ENCODE peak calls at places on chromosomes 6 and 20, in eight cellular contexts. One of them, this sample, is unnamed.

GRCh38 chr20:21096321-21097043 is 9.7 kb downstream of the LINC00237 start:
- DNase-seq in brain microvascular endothelial cell: peak; percentile 13
- DNase-seq in sigmoid colon: no peak
- DNase-seq in GM12878: peak; percentile 17
- DNase-seq in stomach: no peak
- DNase-seq in tibial nerve: no peak
- DNase-seq in heart left ventricle: no peak
- DNase-seq in cardiac muscle cell: no peak
- DNase-seq in this sample: no peak

GRCh38 chr6:150685860-150686259 is 86.2 kb downstream of the PLEKHG1 start:
- DNase-seq in GM12878: peak; percentile 11
- DNase-seq in cardiac muscle cell: no peak
- DNase-seq in stomach: no peak
- DNase-seq in sigmoid colon: no peak
- DNase-seq in heart left ventricle: peak; percentile 61
- DNase-seq in brain microvascular endothelial cell: no peak
- DNase-seq in tibial nerve: no peak
- DNase-seq in this sample: no peak

GRCh38 chr6:19322691-19323470 is 514.3 kb upstream of the ID4 start:
- DNase-seq in stomach: no peak
- DNase-seq in GM12878: no peak
- DNase-seq in brain microvascular endothelial cell: peak; percentile 31
- DNase-seq in heart left ventricle: no peak
- DNase-seq in sigmoid colon: no peak
- DNase-seq in tibial nerve: no peak
- DNase-seq in cardiac muscle cell: no peak
- DNase-seq in this sample: no peak

GRCh38 chr20:58192567-58192966 is 35.9 kb downstream of the ANKRD60 start:
- DNase-seq in sigmoid colon: no peak
- DNase-seq in stomach: no peak
- DNase-seq in tibial nerve: no peak
- DNase-seq in GM12878: no peak
- DNase-seq in cardiac muscle cell: no peak
- DNase-seq in heart left ventricle: no peak
- DNase-seq in brain microvascular endothelial cell: no peak
- DNase-seq in this sample: no peak

GRCh38 chr6:91782789-91783188 is 1195.9 kb upstream of the MAP3K7 start:
- DNase-seq in cardiac muscle cell: no peak
- DNase-seq in GM12878: no peak
- DNase-seq in stomach: no peak
- DNase-seq in brain microvascular endothelial cell: no peak
- DNase-seq in tibial nerve: no peak
- DNase-seq in sigmoid colon: no peak
- DNase-seq in heart left ventricle: no peak
- DNase-seq in this sample: no peak

GRCh38 chr6:68732423-68732822 is 97.3 kb downstream of the ADGRB3 start:
- DNase-seq in brain microvascular endothelial cell: no peak
- DNase-seq in GM12878: no peak
- DNase-seq in tibial nerve: no peak
- DNase-seq in sigmoid colon: no peak
- DNase-seq in heart left ventricle: no peak
- DNase-seq in cardiac muscle cell: no peak
- DNase-seq in stomach: no peak
- DNase-seq in this sample: no peak

GRCh38 chr6:43667245-43668150 is 20.1 kb downstream of the MRPS18A start:
- DNase-seq in tibial nerve: peak; percentile 87
- DNase-seq in sigmoid colon: peak; percentile 88
- DNase-seq in stomach: peak; percentile 92
- DNase-seq in heart left ventricle: peak; percentile 89
- DNase-seq in cardiac muscle cell: peak; percentile 79
- DNase-seq in GM12878: no peak
- DNase-seq in brain microvascular endothelial cell: peak; percentile 63
- DNase-seq in this sample: peak; percentile 91

GRCh38 chr20:33475381-33476160 is 14.3 kb upstream of the CBFA2T2 start:
- DNase-seq in stomach: no peak
- DNase-seq in tibial nerve: no peak
- DNase-seq in GM12878: no peak
- DNase-seq in sigmoid colon: no peak
- DNase-seq in cardiac muscle cell: no peak
- DNase-seq in brain microvascular endothelial cell: no peak
- DNase-seq in heart left ventricle: no peak
- DNase-seq in this sample: no peak

GRCh38 chr6:26311385-26312095 is 53.5 kb upstream of the BTN3A2 start:
- DNase-seq in sigmoid colon: no peak
- DNase-seq in stomach: no peak
- DNase-seq in heart left ventricle: no peak
- DNase-seq in tibial nerve: no peak
- DNase-seq in cardiac muscle cell: no peak
- DNase-seq in brain microvascular endothelial cell: peak; percentile 73
- DNase-seq in GM12878: peak; percentile 83
- DNase-seq in this sample: no peak

GRCh38 chr6:48743738-48744137 is 632.7 kb upstream of the PTCHD4 start:
- DNase-seq in sigmoid colon: no peak
- DNase-seq in cardiac muscle cell: no peak
- DNase-seq in tibial nerve: no peak
- DNase-seq in heart left ventricle: no peak
- DNase-seq in GM12878: no peak
- DNase-seq in brain microvascular endothelial cell: no peak
- DNase-seq in stomach: no peak
- DNase-seq in this sample: no peak

DNA sequence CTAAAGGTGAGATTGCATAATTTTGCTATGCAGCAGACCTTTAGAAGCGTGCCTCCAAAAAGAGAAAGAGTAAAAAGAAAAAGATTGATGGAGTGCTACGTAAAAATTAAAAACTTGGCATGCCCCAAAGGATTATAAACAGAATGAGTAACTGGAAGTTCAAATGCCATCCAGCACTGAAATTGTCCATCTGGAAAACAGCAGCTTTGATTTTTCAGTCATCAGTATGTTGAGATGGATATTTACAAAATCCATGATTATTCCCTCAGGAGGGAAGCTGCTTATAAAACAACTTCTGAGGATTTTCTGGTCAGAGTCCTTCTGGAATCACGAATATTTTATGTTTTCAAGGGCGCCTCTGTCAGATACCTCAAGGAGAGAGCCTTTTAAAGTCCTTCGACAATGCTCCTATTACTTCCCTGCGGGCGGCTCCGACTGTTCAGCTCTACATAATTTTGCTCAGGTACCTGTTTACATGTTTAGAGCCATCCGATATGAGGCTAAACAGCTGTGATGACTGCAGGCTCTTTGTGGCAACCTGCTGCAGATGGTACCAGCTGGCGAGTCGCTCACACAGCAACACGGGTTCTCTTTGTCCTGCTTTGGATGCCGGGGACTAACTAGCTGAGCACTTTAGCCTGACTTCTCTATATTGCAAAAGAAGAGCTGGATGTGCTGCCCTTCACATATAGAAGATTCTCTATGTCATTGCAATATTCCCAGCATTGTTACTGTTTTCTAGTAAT is 83.3 kb downstream of the RCAN2 start:
- DNase-seq in heart left ventricle: no peak
- DNase-seq in stomach: no peak
- DNase-seq in sigmoid colon: no peak
- DNase-seq in GM12878: no peak
- DNase-seq in tibial nerve: no peak
- DNase-seq in brain microvascular endothelial cell: no peak
- DNase-seq in cardiac muscle cell: no peak
- DNase-seq in this sample: no peak
- H3K27ac ChIP-seq in heart left ventricle: peak overlapping the region; percentile 12
- H3K27ac ChIP-seq in stomach: no peak overlapping the region
- H3K27ac ChIP-seq in sigmoid colon: no peak overlapping the region
- H3K27ac ChIP-seq in GM12878: no peak overlapping the region
- H3K27ac ChIP-seq in tibial nerve: no peak overlapping the region
- H3K27ac ChIP-seq in brain microvascular endothelial cell: no peak overlapping the region
- H3K27ac ChIP-seq in cardiac muscle cell: no peak overlapping the region
- H3K27ac ChIP-seq in this sample: peak overlapping the region; percentile 8

GRCh38 chr20:61055130-61055529 is 196.9 kb upstream of the CDH4 start:
- DNase-seq in heart left ventricle: no peak
- DNase-seq in brain microvascular endothelial cell: no peak
- DNase-seq in sigmoid colon: no peak
- DNase-seq in stomach: no peak
- DNase-seq in cardiac muscle cell: no peak
- DNase-seq in tibial nerve: no peak
- DNase-seq in GM12878: no peak
- DNase-seq in this sample: no peak
- TF ChIP-seq CTCF in heart left ventricle: no peak
- TF ChIP-seq CTCF in brain microvascular endothelial cell: no peak
- TF ChIP-seq CTCF in sigmoid colon: no peak
- TF ChIP-seq CTCF in stomach: no peak
- TF ChIP-seq CTCF in cardiac muscle cell: no peak
- TF ChIP-seq CTCF in tibial nerve: no peak
- TF ChIP-seq CTCF in GM12878: no peak
- TF ChIP-seq CTCF in this sample: no peak

GRCh38 chr6:44974511-44974910 is 353.6 kb upstream of the RUNX2 start:
- DNase-seq in brain microvascular endothelial cell: no peak
- DNase-seq in heart left ventricle: no peak
- DNase-seq in cardiac muscle cell: no peak
- DNase-seq in sigmoid colon: no peak
- DNase-seq in tibial nerve: no peak
- DNase-seq in stomach: no peak
- DNase-seq in GM12878: no peak
- DNase-seq in this sample: no peak
- H3K27ac ChIP-seq in brain microvascular endothelial cell: no peak overlapping the region
- H3K27ac ChIP-seq in heart left ventricle: no peak overlapping the region
- H3K27ac ChIP-seq in cardiac muscle cell: no peak overlapping the region
- H3K27ac ChIP-seq in sigmoid colon: no peak overlapping the region
- H3K27ac ChIP-seq in tibial nerve: no peak overlapping the region
- H3K27ac ChIP-seq in stomach: no peak overlapping the region
- H3K27ac ChIP-seq in GM12878: no peak overlapping the region
- H3K27ac ChIP-seq in this sample: no peak overlapping the region

DNA sequence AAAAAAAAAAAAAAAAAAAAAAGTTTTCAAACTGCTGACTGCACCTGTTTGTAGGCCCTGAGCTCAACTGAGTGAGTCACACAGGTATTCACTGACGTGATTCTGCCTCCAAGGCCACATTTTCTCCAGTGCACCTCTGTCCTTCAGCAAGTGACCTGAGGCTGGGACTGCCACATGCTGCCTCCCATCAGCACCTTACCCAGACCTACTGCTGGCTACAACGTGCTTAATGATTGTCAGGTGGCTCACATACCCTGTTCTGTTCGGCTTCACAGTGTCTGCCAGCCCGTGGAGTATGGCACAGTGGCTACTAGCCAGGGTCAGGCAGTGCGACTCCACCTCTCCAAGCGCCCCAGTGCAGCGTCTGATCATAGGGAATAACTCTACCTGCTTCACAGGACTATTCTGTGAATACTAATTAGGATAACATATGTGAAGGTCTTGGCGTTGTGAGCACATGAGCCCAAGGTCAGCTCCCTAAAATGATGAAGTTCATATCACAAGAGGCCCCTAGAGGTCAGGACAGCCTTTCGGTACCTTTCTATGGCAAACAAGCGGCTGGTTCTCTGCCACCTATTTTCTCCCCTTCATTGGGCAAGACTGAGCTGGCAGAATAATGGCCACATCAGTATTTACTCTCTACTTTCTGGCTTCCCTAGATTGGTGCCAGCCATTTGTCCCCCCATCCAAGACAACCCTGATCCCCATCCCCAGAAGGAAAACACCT is 28.1 kb downstream of the RIPOR3 start:
- DNase-seq in heart left ventricle: no peak
- DNase-seq in tibial nerve: no peak
- DNase-seq in brain microvascular endothelial cell: no peak
- DNase-seq in sigmoid colon: no peak
- DNase-seq in stomach: peak; percentile 70
- DNase-seq in cardiac muscle cell: peak; percentile 46
- DNase-seq in GM12878: no peak
- DNase-seq in this sample: no peak
- TF ChIP-seq CTCF in heart left ventricle: peak; percentile 13
- TF ChIP-seq CTCF in tibial nerve: no peak
- TF ChIP-seq CTCF in brain microvascular endothelial cell: no peak
- TF ChIP-seq CTCF in sigmoid colon: no peak
- TF ChIP-seq CTCF in stomach: peak; percentile 9
- TF ChIP-seq CTCF in cardiac muscle cell: peak; percentile 2
- TF ChIP-seq CTCF in GM12878: no peak
- TF ChIP-seq CTCF in this sample: no peak

GRCh38 chr6:107877968-107878367 is 53.9 kb upstream of the SCML4 start:
- DNase-seq in cardiac muscle cell: no peak
- DNase-seq in stomach: no peak
- DNase-seq in tibial nerve: no peak
- DNase-seq in brain microvascular endothelial cell: no peak
- DNase-seq in sigmoid colon: no peak
- DNase-seq in heart left ventricle: no peak
- DNase-seq in GM12878: peak; percentile 16
- DNase-seq in this sample: no peak

GRCh38 chr6:107879912-107880311 is 55.8 kb upstream of the SCML4 start:
- DNase-seq in brain microvascular endothelial cell: no peak
- DNase-seq in sigmoid colon: no peak
- DNase-seq in cardiac muscle cell: no peak
- DNase-seq in stomach: no peak
- DNase-seq in GM12878: no peak
- DNase-seq in tibial nerve: no peak
- DNase-seq in heart left ventricle: no peak
- DNase-seq in this sample: no peak
- H3K27ac ChIP-seq in brain microvascular endothelial cell: no peak overlapping the region
- H3K27ac ChIP-seq in sigmoid colon: no peak overlapping the region
- H3K27ac ChIP-seq in cardiac muscle cell: no peak overlapping the region
- H3K27ac ChIP-seq in stomach: no peak overlapping the region
- H3K27ac ChIP-seq in GM12878: no peak overlapping the region
- H3K27ac ChIP-seq in tibial nerve: no peak overlapping the region
- H3K27ac ChIP-seq in heart left ventricle: no peak overlapping the region
- H3K27ac ChIP-seq in this sample: no peak overlapping the region

DNA sequence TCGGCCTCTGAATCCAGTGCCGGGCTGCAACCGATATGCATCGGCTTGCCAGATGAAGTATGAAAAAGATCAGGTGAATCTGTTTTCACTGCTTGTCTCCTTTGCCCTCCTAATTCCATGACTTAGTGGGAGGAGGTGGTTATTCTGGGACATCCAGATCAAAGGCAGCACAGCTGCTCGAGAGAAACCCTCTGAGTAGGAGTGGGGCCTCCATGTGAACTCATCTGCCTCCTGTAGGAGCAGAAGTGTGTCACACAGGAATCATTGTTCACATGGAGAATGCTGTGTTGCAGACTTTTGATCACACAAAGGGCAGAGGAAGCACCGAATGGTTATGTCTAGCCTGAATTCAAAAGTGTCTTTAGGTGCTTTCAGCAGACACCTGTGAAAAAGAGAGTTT is 73.1 kb upstream of the SLC22A1 start:
- DNase-seq in cardiac muscle cell: no peak
- DNase-seq in heart left ventricle: no peak
- DNase-seq in tibial nerve: no peak
- DNase-seq in GM12878: no peak
- DNase-seq in sigmoid colon: no peak
- DNase-seq in stomach: no peak
- DNase-seq in brain microvascular endothelial cell: no peak
- DNase-seq in this sample: no peak
- TF ChIP-seq CTCF in cardiac muscle cell: no peak
- TF ChIP-seq CTCF in heart left ventricle: no peak
- TF ChIP-seq CTCF in tibial nerve: no peak
- TF ChIP-seq CTCF in GM12878: no peak
- TF ChIP-seq CTCF in sigmoid colon: no peak
- TF ChIP-seq CTCF in stomach: no peak
- TF ChIP-seq CTCF in brain microvascular endothelial cell: peak; percentile 12
- TF ChIP-seq CTCF in this sample: no peak